ENCODE peak calls at places on chromosome 9, in four cellular contexts. R, H, V and N are unnamed samples. For H3K4me1, the result is how much of the 10 kb centered on the place peaks cover.

GRCh38 chr9:83701769-83702168 is 6.0 kb downstream of the UBQLN1 start:
- DNase-seq in R (no peak), H (peak), V (no peak), N (no peak)

GRCh38 chr9:96073531-96074284 is 198.2 kb downstream of the ERCC6L2 start:
- DNase-seq in R (no peak), H (peak), V (no peak), N (peak)

GRCh38 chr9:5971740-5972139 is 43.7 kb downstream of the RANBP6 start:
- DNase-seq in R (no peak), H (peak), V (no peak), N (no peak)

GRCh38 chr9:136084191-136084944 is 10.7 kb downstream of the NACC2 start:
- DNase-seq in R (peak), H (no peak), V (no peak), N (peak)

GRCh38 chr9:125600194-125600593 is 106.8 kb downstream of the MAPKAP1 start:
- DNase-seq in R (no peak), H (no peak), V (no peak), N (no peak)

GRCh38 chr9:76595645-76596044 is 136.7 kb downstream of the GCNT1 start:
- DNase-seq in R (no peak), H (no peak), V (no peak), N (no peak)

GRCh38 chr9:136551401-136552116 is 5.7 kb upstream of the NOTCH1 start:
- DNase-seq in R (no peak), H (peak), V (peak), N (no peak)

GRCh38 chr9:115134941-115135340 is 17.0 kb upstream of the TNC start:
- DNase-seq in R (no peak), H (no peak), V (no peak), N (no peak)

GRCh38 chr9:106432631-106433030 is 430.3 kb upstream of the ZNF462 start:
- DNase-seq in R (no peak), H (no peak), V (no peak), N (no peak)

GRCh38 chr9:105198023-105198422 is 46.4 kb upstream of the SLC44A1 start:
- DNase-seq in R (no peak), H (no peak), V (no peak), N (no peak)

DNA sequence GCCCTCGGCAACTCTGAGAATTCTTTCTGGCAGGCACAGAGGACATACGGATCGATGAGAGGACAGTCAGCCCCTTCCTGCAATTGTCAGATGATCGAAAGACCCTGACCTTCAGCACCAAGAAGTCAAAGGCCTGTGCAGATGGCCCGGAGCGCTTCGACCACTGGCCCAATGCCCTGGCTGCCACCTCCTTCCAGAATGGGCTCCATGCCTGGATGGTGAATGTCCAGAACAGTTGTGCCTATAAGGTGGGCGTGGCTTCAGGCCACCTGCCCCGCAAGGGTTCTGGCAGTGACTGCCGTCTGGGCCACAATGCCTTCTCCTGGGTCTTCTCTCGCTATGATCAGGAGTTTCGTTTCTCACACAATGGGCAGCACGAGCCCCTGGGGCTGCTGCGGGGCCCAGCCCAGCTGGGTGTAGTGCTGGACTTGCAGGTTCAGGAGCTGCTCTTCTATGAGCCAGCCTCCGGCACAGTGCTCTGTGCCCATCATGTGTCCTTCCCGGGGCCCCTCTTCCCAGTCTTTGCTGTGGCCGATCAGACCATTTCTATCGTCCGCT is 7.1 kb downstream of the HDHD3 start:
- DNase-seq in R (no peak), H (no peak), V (no peak), N (peak)
- H3K4me1 ChIP-seq in R (under half), H (under half), V (under half), N (under half)

DNA sequence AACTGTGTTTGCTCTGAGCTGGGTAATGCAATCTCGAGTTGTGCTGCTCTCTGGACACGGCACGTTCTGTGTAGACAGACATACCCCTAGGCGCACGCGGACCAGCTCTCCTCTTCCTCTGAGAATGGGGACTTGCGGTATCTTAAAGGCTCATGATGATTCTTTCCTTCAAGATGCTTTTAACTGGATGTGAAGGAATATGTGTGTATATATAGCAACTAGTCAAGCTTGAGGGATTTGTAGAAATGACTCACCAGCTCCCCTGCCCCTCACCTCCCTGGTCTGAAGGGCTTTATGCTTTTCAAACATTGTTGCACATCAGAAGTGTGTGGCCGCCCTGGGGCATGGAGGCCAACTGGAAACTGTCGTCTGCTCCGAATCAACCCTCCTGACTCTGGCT is 105.1 kb upstream of the FCN2 start:
- DNase-seq in R (no peak), H (peak), V (no peak), N (no peak)
- H3K4me1 ChIP-seq in R (under half), H (under half), V (under half), N (under half)

GRCh38 chr9:113568081-113568435 is 104.5 kb downstream of the RGS3 start:
- DNase-seq in R (no peak), H (no peak), V (no peak), N (no peak)

GRCh38 chr9:113566011-113566711 is 102.6 kb downstream of the RGS3 start:
- DNase-seq in R (no peak), H (no peak), V (no peak), N (no peak)

GRCh38 chr9:113564804-113565237 is 101.3 kb downstream of the RGS3 start:
- DNase-seq in R (peak), H (peak), V (no peak), N (peak)

GRCh38 chr9:113567361-113568080 is 104.0 kb downstream of the RGS3 start:
- DNase-seq in R (no peak), H (no peak), V (no peak), N (no peak)

GRCh38 chr9:113566712-113567071 is 103.2 kb downstream of the RGS3 start:
- DNase-seq in R (peak), H (no peak), V (no peak), N (no peak)
- H3K4me1 ChIP-seq in R (half or more), H (under half), V (under half), N (under half)

DNA sequence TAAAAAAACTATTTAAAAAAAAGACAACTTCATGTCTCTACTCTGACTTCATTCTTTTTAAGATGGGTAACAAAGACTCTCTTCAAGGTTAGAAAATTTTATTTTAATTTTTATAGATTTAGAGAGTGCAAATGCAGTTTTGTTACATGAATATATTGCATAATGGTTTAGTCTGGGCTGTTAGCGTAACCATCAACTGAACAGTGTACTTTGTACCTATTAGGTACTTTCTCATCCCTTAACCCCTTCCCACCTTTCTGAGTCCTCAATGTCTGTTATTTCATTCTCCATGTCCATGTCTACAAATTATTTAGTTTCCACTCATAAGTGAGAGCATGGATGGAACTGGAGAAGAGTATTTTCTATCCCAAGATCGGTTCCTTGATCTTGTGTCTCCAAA is 16.8 kb downstream of the TLR4 start:
- DNase-seq in R (no peak), H (no peak), V (no peak), N (no peak)
- H3K4me1 ChIP-seq in R (half or more), H (under half), V (under half), N (under half)

GRCh38 chr9:89519393-89519805 is 21.5 kb upstream of the SEMA4D start:
- DNase-seq in R (no peak), H (peak), V (no peak), N (peak)
- H3K4me1 ChIP-seq in R (under half), H (under half), V (under half), N (under half)

GRCh38 chr9:14303110-14303509 is 10.8 kb downstream of the NFIB start:
- DNase-seq in R (no peak), H (no peak), V (no peak), N (no peak)
- H3K4me1 ChIP-seq in R (under half), H (under half), V (half or more), N (under half)

GRCh38 chr9:656918-657583 is 184.4 kb upstream of the DMRT1 start:
- DNase-seq in R (no peak), H (no peak), V (no peak), N (no peak)
- H3K4me1 ChIP-seq in R (under half), H (under half), V (under half), N (under half)

DNA sequence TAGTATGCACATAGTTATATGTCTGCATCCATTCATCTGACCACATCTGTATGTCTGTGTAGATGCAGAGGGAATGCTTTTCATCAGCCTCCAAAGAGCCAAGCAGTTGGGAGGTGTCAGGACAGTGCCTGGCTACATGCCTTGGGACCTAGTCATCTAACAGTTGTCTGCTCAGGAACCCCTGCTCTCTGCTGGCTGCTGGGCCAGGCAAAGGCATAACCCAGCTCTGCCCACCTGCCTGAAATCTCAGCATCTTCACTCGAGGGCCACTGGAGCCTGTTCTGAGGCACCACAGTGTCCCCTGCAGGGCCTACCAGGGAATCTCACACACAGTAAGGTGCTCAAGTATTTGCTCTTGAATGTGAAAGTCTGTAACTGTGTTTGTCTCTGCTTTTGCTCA is 3.7 kb downstream of the C9orf50 start:
- DNase-seq in R (no peak), H (no peak), V (no peak), N (no peak)
- H3K4me1 ChIP-seq in R (under half), H (under half), V (under half), N (under half)

DNA sequence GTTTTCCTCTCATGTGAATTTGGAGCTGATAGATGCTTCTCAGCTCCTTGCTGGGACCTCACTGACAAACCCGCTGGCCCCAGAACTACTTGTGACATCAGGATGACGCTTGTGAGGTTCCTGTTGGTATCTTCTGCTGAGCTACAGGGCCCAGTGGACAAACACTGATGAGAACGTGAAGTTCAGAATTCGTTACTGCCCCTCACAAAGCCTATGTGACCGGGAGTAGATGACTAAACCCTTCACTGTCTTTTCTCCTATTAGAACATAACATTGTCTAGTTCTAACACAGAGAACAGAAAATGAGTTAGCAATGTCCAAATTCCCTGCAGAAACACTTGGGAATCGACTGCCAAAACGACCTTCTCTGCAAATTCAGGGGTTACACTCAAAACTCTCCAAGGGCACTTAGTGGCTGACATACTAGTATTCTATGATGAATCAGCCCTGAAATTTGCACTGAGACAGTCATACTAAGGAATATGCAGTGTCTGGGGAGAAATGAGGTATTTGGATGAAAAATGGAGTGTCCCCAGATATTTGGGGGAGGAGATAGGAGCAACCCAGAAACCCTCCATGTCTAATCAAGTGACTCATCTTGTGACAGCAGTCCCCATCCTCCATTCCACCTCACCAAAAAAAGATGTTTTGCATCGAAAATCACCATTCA is 143.2 kb upstream of the TRIM32 start:
- DNase-seq in R (no peak), H (peak), V (peak), N (no peak)
- H3K4me1 ChIP-seq in R (under half), H (under half), V (under half), N (under half)